ENCODE peak calls at places on chromosomes 6 and 20, in six cellular contexts. L is central memory CD8-positive, alpha-beta T cell; V is fibroblast of the aortic adventitia; T is HEK293T; O is neural crest cell; H is activated CD8-positive, alpha-beta T cell treated with anti-CD3 and anti-CD28 coated beads, Interleukin-2, amount 10 ng/mL, durations not matched to agents 7 days and 5 days. G is an unnamed sample.

GRCh38 chr6:134317471-134318131 is at the start of gene SGK1:
- DNase-seq in L (no peak), T (peak; percentile 62), V (peak; percentile 62), H (peak; percentile 30), O (peak; percentile 8), G (peak; percentile 47)

GRCh38 chr6:28585335-28585734 is 59.7 kb downstream of the GPX5 start:
- DNase-seq in L (no peak), V (no peak), T (no peak), H (no peak), O (no peak), G (peak; percentile 61)

GRCh38 chr6:144811140-144811539 is 526.0 kb downstream of the UTRN start:
- DNase-seq in O (no peak), V (peak; percentile 68), H (no peak), T (no peak), L (no peak), G (peak; percentile 6)

GRCh38 chr20:62711703-62712101 is 3.1 kb downstream of the NTSR1 start:
- DNase-seq in O (no peak), H (no peak), T (no peak), V (peak; percentile 48), L (no peak), G (no peak)

GRCh38 chr20:13941031-13941430 is 49.4 kb downstream of the SEL1L2 start:
- DNase-seq in O (no peak), H (no peak), T (no peak), V (no peak), L (no peak), G (no peak)

GRCh38 chr20:38196592-38196991 is 31.5 kb upstream of the TGM2 start:
- DNase-seq in H (no peak), V (peak; percentile 96), T (no peak), L (no peak), O (no peak), G (no peak)

GRCh38 chr6:2029952-2030351 is 215.5 kb downstream of the GMDS start:
- DNase-seq in V (no peak), O (no peak), L (no peak), H (no peak), T (no peak), G (no peak)

GRCh38 chr6:18263561-18264337 is 581 bp downstream of the DEK start:
- DNase-seq in O (no peak), L (no peak), T (peak; percentile 62), H (peak; percentile 41), V (no peak), G (peak; percentile 61)